ENCODE peak calls at places on chromosomes 3 and 15, in eight cellular contexts. One of them, this sample, is unnamed.

GRCh38 chr3:45007091-45007490 is 19.0 kb upstream of the CLEC3B start:
- DNase-seq in aorta: no peak
- DNase-seq in neuronal stem cell: no peak
- DNase-seq in cardiac muscle cell: no peak
- DNase-seq in colonic mucosa: no peak
- DNase-seq in IMR-90: no peak
- DNase-seq in fibroblast of pulmonary artery: no peak
- DNase-seq in retinal pigment epithelial cell: no peak
- DNase-seq in this sample: no peak

GRCh38 chr15:78203346-78204225 is 30.8 kb downstream of the ACSBG1 start:
- DNase-seq in aorta: no peak
- DNase-seq in neuronal stem cell: no peak
- DNase-seq in cardiac muscle cell: no peak
- DNase-seq in colonic mucosa: peak
- DNase-seq in IMR-90: no peak
- DNase-seq in fibroblast of pulmonary artery: no peak
- DNase-seq in retinal pigment epithelial cell: no peak
- DNase-seq in this sample: no peak

GRCh38 chr3:66407281-66408218 is 93.3 kb downstream of the LRIG1 start:
- DNase-seq in aorta: peak
- DNase-seq in neuronal stem cell: peak
- DNase-seq in cardiac muscle cell: peak
- DNase-seq in colonic mucosa: peak
- DNase-seq in IMR-90: peak
- DNase-seq in fibroblast of pulmonary artery: peak
- DNase-seq in retinal pigment epithelial cell: no peak
- DNase-seq in this sample: no peak

GRCh38 chr3:170811515-170811914 is 58.5 kb downstream of the RPL22L1 start:
- DNase-seq in aorta: no peak
- DNase-seq in neuronal stem cell: no peak
- DNase-seq in cardiac muscle cell: peak
- DNase-seq in colonic mucosa: no peak
- DNase-seq in IMR-90: peak
- DNase-seq in fibroblast of pulmonary artery: peak
- DNase-seq in retinal pigment epithelial cell: no peak
- DNase-seq in this sample: no peak

GRCh38 chr3:159672728-159673471 is 315.7 kb upstream of the IL12A start:
- DNase-seq in aorta: no peak
- DNase-seq in neuronal stem cell: no peak
- DNase-seq in cardiac muscle cell: no peak
- DNase-seq in colonic mucosa: no peak
- DNase-seq in IMR-90: no peak
- DNase-seq in fibroblast of pulmonary artery: no peak
- DNase-seq in retinal pigment epithelial cell: no peak
- DNase-seq in this sample: no peak

GRCh38 chr3:66418432-66419052 is 82.3 kb downstream of the LRIG1 start:
- DNase-seq in aorta: peak
- DNase-seq in neuronal stem cell: no peak
- DNase-seq in cardiac muscle cell: no peak
- DNase-seq in colonic mucosa: no peak
- DNase-seq in IMR-90: no peak
- DNase-seq in fibroblast of pulmonary artery: no peak
- DNase-seq in retinal pigment epithelial cell: no peak
- DNase-seq in this sample: no peak

GRCh38 chr3:153138267-153139210 is 23.5 kb upstream of the RAP2B start:
- DNase-seq in aorta: peak
- DNase-seq in neuronal stem cell: no peak
- DNase-seq in cardiac muscle cell: peak
- DNase-seq in colonic mucosa: peak
- DNase-seq in IMR-90: peak
- DNase-seq in fibroblast of pulmonary artery: peak
- DNase-seq in retinal pigment epithelial cell: peak
- DNase-seq in this sample: peak

GRCh38 chr3:119352235-119352634 is 58.1 kb downstream of the ARHGAP31 start:
- DNase-seq in aorta: no peak
- DNase-seq in neuronal stem cell: no peak
- DNase-seq in cardiac muscle cell: no peak
- DNase-seq in colonic mucosa: no peak
- DNase-seq in IMR-90: peak
- DNase-seq in fibroblast of pulmonary artery: peak
- DNase-seq in retinal pigment epithelial cell: no peak
- DNase-seq in this sample: no peak

GRCh38 chr3:193922034-193922774 is 213.7 kb upstream of the HES1 start:
- DNase-seq in aorta: no peak
- DNase-seq in neuronal stem cell: no peak
- DNase-seq in cardiac muscle cell: no peak
- DNase-seq in colonic mucosa: no peak
- DNase-seq in IMR-90: no peak
- DNase-seq in fibroblast of pulmonary artery: no peak
- DNase-seq in retinal pigment epithelial cell: no peak
- DNase-seq in this sample: no peak

GRCh38 chr3:97713634-97714033 is 50.9 kb upstream of the ARL6 start:
- DNase-seq in aorta: no peak
- DNase-seq in neuronal stem cell: no peak
- DNase-seq in cardiac muscle cell: no peak
- DNase-seq in colonic mucosa: no peak
- DNase-seq in IMR-90: no peak
- DNase-seq in fibroblast of pulmonary artery: no peak
- DNase-seq in retinal pigment epithelial cell: no peak
- DNase-seq in this sample: no peak

GRCh38 chr3:129629011-129629410 is 22.5 kb upstream of the PLXND1 start:
- DNase-seq in aorta: no peak
- DNase-seq in neuronal stem cell: no peak
- DNase-seq in cardiac muscle cell: no peak
- DNase-seq in colonic mucosa: no peak
- DNase-seq in IMR-90: no peak
- DNase-seq in fibroblast of pulmonary artery: no peak
- DNase-seq in retinal pigment epithelial cell: no peak
- DNase-seq in this sample: no peak

GRCh38 chr3:186025161-186025560 is 83.7 kb downstream of the ETV5 start:
- DNase-seq in aorta: no peak
- DNase-seq in neuronal stem cell: no peak
- DNase-seq in cardiac muscle cell: peak
- DNase-seq in colonic mucosa: no peak
- DNase-seq in IMR-90: peak
- DNase-seq in fibroblast of pulmonary artery: peak
- DNase-seq in retinal pigment epithelial cell: no peak
- DNase-seq in this sample: no peak

GRCh38 chr3:127226451-127226850 is 33.5 kb downstream of the PRR23E start:
- DNase-seq in aorta: no peak
- DNase-seq in neuronal stem cell: no peak
- DNase-seq in cardiac muscle cell: peak
- DNase-seq in colonic mucosa: no peak
- DNase-seq in IMR-90: no peak
- DNase-seq in fibroblast of pulmonary artery: no peak
- DNase-seq in retinal pigment epithelial cell: no peak
- DNase-seq in this sample: peak

GRCh38 chr3:122810706-122811105 is 15.8 kb downstream of the SLC49A4 start:
- DNase-seq in aorta: no peak
- DNase-seq in neuronal stem cell: no peak
- DNase-seq in cardiac muscle cell: no peak
- DNase-seq in colonic mucosa: no peak
- DNase-seq in IMR-90: peak
- DNase-seq in fibroblast of pulmonary artery: no peak
- DNase-seq in retinal pigment epithelial cell: no peak
- DNase-seq in this sample: no peak

GRCh38 chr3:78529601-78530000 is 1238.2 kb downstream of the ROBO1 start:
- DNase-seq in aorta: no peak
- DNase-seq in neuronal stem cell: no peak
- DNase-seq in cardiac muscle cell: no peak
- DNase-seq in colonic mucosa: no peak
- DNase-seq in IMR-90: no peak
- DNase-seq in fibroblast of pulmonary artery: no peak
- DNase-seq in retinal pigment epithelial cell: no peak
- DNase-seq in this sample: no peak

GRCh38 chr3:66393486-66394260 is 107.1 kb downstream of the LRIG1 start:
- DNase-seq in aorta: no peak
- DNase-seq in neuronal stem cell: no peak
- DNase-seq in cardiac muscle cell: peak
- DNase-seq in colonic mucosa: no peak
- DNase-seq in IMR-90: peak
- DNase-seq in fibroblast of pulmonary artery: peak
- DNase-seq in retinal pigment epithelial cell: no peak
- DNase-seq in this sample: peak

GRCh38 chr15:73029003-73029527 is 23.2 kb upstream of the NEO1 start:
- DNase-seq in aorta: no peak
- DNase-seq in neuronal stem cell: no peak
- DNase-seq in cardiac muscle cell: peak
- DNase-seq in colonic mucosa: no peak
- DNase-seq in IMR-90: no peak
- DNase-seq in fibroblast of pulmonary artery: no peak
- DNase-seq in retinal pigment epithelial cell: no peak
- DNase-seq in this sample: no peak

GRCh38 chr3:76561494-76562242 is 478.2 kb upstream of the ROBO2 start:
- DNase-seq in aorta: no peak
- DNase-seq in neuronal stem cell: no peak
- DNase-seq in cardiac muscle cell: no peak
- DNase-seq in colonic mucosa: no peak
- DNase-seq in IMR-90: peak
- DNase-seq in fibroblast of pulmonary artery: no peak
- DNase-seq in retinal pigment epithelial cell: peak
- DNase-seq in this sample: no peak

GRCh38 chr3:122498152-122498551 is 16.6 kb downstream of the KPNA1 start:
- DNase-seq in aorta: no peak
- DNase-seq in neuronal stem cell: no peak
- DNase-seq in cardiac muscle cell: no peak
- DNase-seq in colonic mucosa: no peak
- DNase-seq in IMR-90: no peak
- DNase-seq in fibroblast of pulmonary artery: no peak
- DNase-seq in retinal pigment epithelial cell: no peak
- DNase-seq in this sample: no peak

GRCh38 chr15:23750179-23750578 is 63.1 kb upstream of the NDN start:
- DNase-seq in aorta: no peak
- DNase-seq in neuronal stem cell: no peak
- DNase-seq in cardiac muscle cell: no peak
- DNase-seq in colonic mucosa: no peak
- DNase-seq in IMR-90: no peak
- DNase-seq in fibroblast of pulmonary artery: no peak
- DNase-seq in retinal pigment epithelial cell: no peak
- DNase-seq in this sample: no peak

GRCh38 chr3:81788650-81789049 is 27.2 kb upstream of the GBE1 start:
- DNase-seq in aorta: no peak
- DNase-seq in neuronal stem cell: no peak
- DNase-seq in cardiac muscle cell: no peak
- DNase-seq in colonic mucosa: no peak
- DNase-seq in IMR-90: no peak
- DNase-seq in fibroblast of pulmonary artery: no peak
- DNase-seq in retinal pigment epithelial cell: no peak
- DNase-seq in this sample: no peak

GRCh38 chr3:134327594-134327975 is 46.7 kb downstream of the AMOTL2 start:
- DNase-seq in aorta: no peak
- DNase-seq in neuronal stem cell: no peak
- DNase-seq in cardiac muscle cell: peak
- DNase-seq in colonic mucosa: no peak
- DNase-seq in IMR-90: peak
- DNase-seq in fibroblast of pulmonary artery: peak
- DNase-seq in retinal pigment epithelial cell: no peak
- DNase-seq in this sample: no peak
- H3K4me3 ChIP-seq in aorta: no peak
- H3K4me3 ChIP-seq in neuronal stem cell: no peak
- H3K4me3 ChIP-seq in cardiac muscle cell: no peak
- H3K4me3 ChIP-seq in colonic mucosa: no peak
- H3K4me3 ChIP-seq in IMR-90: no peak
- H3K4me3 ChIP-seq in fibroblast of pulmonary artery: no peak
- H3K4me3 ChIP-seq in retinal pigment epithelial cell: no peak
- H3K4me3 ChIP-seq in this sample: no peak

GRCh38 chr3:10347648-10348403 is 26.9 kb upstream of the SEC13 start:
- DNase-seq in aorta: no peak
- DNase-seq in neuronal stem cell: no peak
- DNase-seq in cardiac muscle cell: no peak
- DNase-seq in colonic mucosa: no peak
- DNase-seq in IMR-90: no peak
- DNase-seq in fibroblast of pulmonary artery: no peak
- DNase-seq in retinal pigment epithelial cell: no peak
- DNase-seq in this sample: no peak

GRCh38 chr3:10345911-10346310 is 25.0 kb upstream of the SEC13 start:
- DNase-seq in aorta: no peak
- DNase-seq in neuronal stem cell: no peak
- DNase-seq in cardiac muscle cell: no peak
- DNase-seq in colonic mucosa: no peak
- DNase-seq in IMR-90: no peak
- DNase-seq in fibroblast of pulmonary artery: no peak
- DNase-seq in retinal pigment epithelial cell: no peak
- DNase-seq in this sample: no peak

GRCh38 chr3:10350324-10350985 is 29.5 kb upstream of the SEC13 start:
- DNase-seq in aorta: no peak
- DNase-seq in neuronal stem cell: no peak
- DNase-seq in cardiac muscle cell: no peak
- DNase-seq in colonic mucosa: no peak
- DNase-seq in IMR-90: no peak
- DNase-seq in fibroblast of pulmonary artery: no peak
- DNase-seq in retinal pigment epithelial cell: no peak
- DNase-seq in this sample: no peak

GRCh38 chr3:10349801-10350200 is 28.9 kb upstream of the SEC13 start:
- DNase-seq in aorta: no peak
- DNase-seq in neuronal stem cell: no peak
- DNase-seq in cardiac muscle cell: no peak
- DNase-seq in colonic mucosa: no peak
- DNase-seq in IMR-90: no peak
- DNase-seq in fibroblast of pulmonary artery: no peak
- DNase-seq in retinal pigment epithelial cell: no peak
- DNase-seq in this sample: no peak

DNA sequence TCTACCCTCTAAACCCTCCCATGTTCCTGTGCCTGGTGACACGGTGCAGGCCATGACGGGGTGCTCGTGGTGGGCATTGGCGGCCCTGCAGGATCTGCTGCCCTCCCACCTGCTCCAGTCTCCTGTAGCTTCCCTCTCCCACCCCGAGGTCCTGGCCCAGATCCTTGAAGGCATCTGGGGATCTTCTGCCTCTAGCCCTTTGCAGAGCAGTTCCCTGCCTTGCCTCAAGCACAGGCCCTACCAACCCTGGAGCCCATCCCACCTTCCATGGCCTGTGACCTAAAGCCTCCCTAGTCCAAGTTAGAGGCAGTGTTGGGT is 27.5 kb upstream of the SEC13 start:
- DNase-seq in aorta: no peak
- DNase-seq in neuronal stem cell: no peak
- DNase-seq in cardiac muscle cell: no peak
- DNase-seq in colonic mucosa: no peak
- DNase-seq in IMR-90: no peak
- DNase-seq in fibroblast of pulmonary artery: no peak
- DNase-seq in retinal pigment epithelial cell: no peak
- DNase-seq in this sample: no peak
- H3K4me3 ChIP-seq in aorta: no peak
- H3K4me3 ChIP-seq in neuronal stem cell: no peak
- H3K4me3 ChIP-seq in cardiac muscle cell: no peak
- H3K4me3 ChIP-seq in colonic mucosa: no peak
- H3K4me3 ChIP-seq in IMR-90: no peak
- H3K4me3 ChIP-seq in fibroblast of pulmonary artery: no peak
- H3K4me3 ChIP-seq in retinal pigment epithelial cell: no peak
- H3K4me3 ChIP-seq in this sample: no peak

GRCh38 chr15:31472636-31473383 is 146.2 kb downstream of the KLF13 start:
- DNase-seq in aorta: no peak
- DNase-seq in neuronal stem cell: no peak
- DNase-seq in cardiac muscle cell: peak
- DNase-seq in colonic mucosa: no peak
- DNase-seq in IMR-90: peak
- DNase-seq in fibroblast of pulmonary artery: peak
- DNase-seq in retinal pigment epithelial cell: no peak
- DNase-seq in this sample: no peak
- H3K4me3 ChIP-seq in aorta: no peak
- H3K4me3 ChIP-seq in neuronal stem cell: no peak
- H3K4me3 ChIP-seq in cardiac muscle cell: no peak
- H3K4me3 ChIP-seq in colonic mucosa: no peak
- H3K4me3 ChIP-seq in IMR-90: no peak
- H3K4me3 ChIP-seq in fibroblast of pulmonary artery: no peak
- H3K4me3 ChIP-seq in retinal pigment epithelial cell: no peak
- H3K4me3 ChIP-seq in this sample: no peak

GRCh38 chr15:38130739-38131498 is 121.7 kb upstream of the SPRED1 start:
- DNase-seq in aorta: peak
- DNase-seq in neuronal stem cell: no peak
- DNase-seq in cardiac muscle cell: peak
- DNase-seq in colonic mucosa: peak
- DNase-seq in IMR-90: peak
- DNase-seq in fibroblast of pulmonary artery: peak
- DNase-seq in retinal pigment epithelial cell: peak
- DNase-seq in this sample: peak
- H3K4me3 ChIP-seq in aorta: no peak
- H3K4me3 ChIP-seq in neuronal stem cell: no peak
- H3K4me3 ChIP-seq in cardiac muscle cell: no peak
- H3K4me3 ChIP-seq in colonic mucosa: no peak
- H3K4me3 ChIP-seq in IMR-90: no peak
- H3K4me3 ChIP-seq in fibroblast of pulmonary artery: peak
- H3K4me3 ChIP-seq in retinal pigment epithelial cell: no peak
- H3K4me3 ChIP-seq in this sample: no peak

This sample was measured in AG09309.